ENCODE peak calls at places on chromosomes 2 and 18, in five cellular contexts. One of them, this sample, is unnamed.

GRCh38 chr2:12819098-12819465 is 102.3 kb downstream of the TRIB2 start:
- DNase-seq in adrenal gland: peak; percentile 93
- DNase-seq in PC-3: peak; percentile 91
- DNase-seq in kidney epithelial cell: peak; percentile 80
- DNase-seq in brain microvascular endothelial cell: peak; percentile 99
- DNase-seq in this sample: peak; percentile 97

GRCh38 chr2:24164416-24164973 is 10.4 kb upstream of the FAM228A start:
- DNase-seq in adrenal gland: peak; percentile 25
- DNase-seq in PC-3: peak; percentile 30
- DNase-seq in kidney epithelial cell: no peak
- DNase-seq in brain microvascular endothelial cell: peak; percentile 1
- DNase-seq in this sample: no peak

GRCh38 chr2:217714268-217714643 is 288.5 kb downstream of the TNS1 start:
- DNase-seq in adrenal gland: peak; percentile 79
- DNase-seq in PC-3: peak; percentile 36
- DNase-seq in kidney epithelial cell: no peak
- DNase-seq in brain microvascular endothelial cell: peak; percentile 32
- DNase-seq in this sample: no peak

GRCh38 chr2:179031731-179032408 is 18.1 kb downstream of the CCDC141 start:
- DNase-seq in adrenal gland: no peak
- DNase-seq in PC-3: peak; percentile 20
- DNase-seq in kidney epithelial cell: no peak
- DNase-seq in brain microvascular endothelial cell: peak; percentile 22
- DNase-seq in this sample: peak; percentile 84

GRCh38 chr2:46268196-46268595 is 29.0 kb upstream of the EPAS1 start:
- DNase-seq in adrenal gland: no peak
- DNase-seq in PC-3: no peak
- DNase-seq in kidney epithelial cell: no peak
- DNase-seq in brain microvascular endothelial cell: no peak
- DNase-seq in this sample: no peak

GRCh38 chr2:239400000-239400831 is 604 bp downstream of the HDAC4 start:
- DNase-seq in adrenal gland: no peak
- DNase-seq in PC-3: peak; percentile 23
- DNase-seq in kidney epithelial cell: no peak
- DNase-seq in brain microvascular endothelial cell: no peak
- DNase-seq in this sample: no peak

GRCh38 chr2:38113999-38114708 is 38.2 kb upstream of the CYP1B1 start:
- DNase-seq in adrenal gland: peak; percentile 45
- DNase-seq in PC-3: no peak
- DNase-seq in kidney epithelial cell: no peak
- DNase-seq in brain microvascular endothelial cell: peak; percentile 59
- DNase-seq in this sample: no peak

GRCh38 chr2:240556553-240557100 is 1.2 kb downstream of the ANKMY1 start:
- DNase-seq in adrenal gland: peak; percentile 37
- DNase-seq in PC-3: peak; percentile 36
- DNase-seq in kidney epithelial cell: no peak
- DNase-seq in brain microvascular endothelial cell: peak; percentile 49
- DNase-seq in this sample: no peak

GRCh38 chr2:35099345-35099744 is 1256.2 kb upstream of the CRIM1 start:
- DNase-seq in adrenal gland: no peak
- DNase-seq in PC-3: no peak
- DNase-seq in kidney epithelial cell: no peak
- DNase-seq in brain microvascular endothelial cell: no peak
- DNase-seq in this sample: no peak

GRCh38 chr2:164535280-164536025 is 85.8 kb downstream of the GRB14 start:
- DNase-seq in adrenal gland: no peak
- DNase-seq in PC-3: peak; percentile 37
- DNase-seq in kidney epithelial cell: no peak
- DNase-seq in brain microvascular endothelial cell: no peak
- DNase-seq in this sample: no peak

GRCh38 chr2:156437272-156437671 is 1.1 kb downstream of the GPD2 start:
- DNase-seq in adrenal gland: peak; percentile 36
- DNase-seq in PC-3: no peak
- DNase-seq in kidney epithelial cell: no peak
- DNase-seq in brain microvascular endothelial cell: no peak
- DNase-seq in this sample: no peak

GRCh38 chr2:38887902-38888554 is 1.6 kb upstream of the ARHGEF33 start:
- DNase-seq in adrenal gland: no peak
- DNase-seq in PC-3: no peak
- DNase-seq in kidney epithelial cell: no peak
- DNase-seq in brain microvascular endothelial cell: no peak
- DNase-seq in this sample: no peak

GRCh38 chr2:209629622-209630021 is 142.0 kb upstream of the UNC80 start:
- DNase-seq in adrenal gland: no peak
- DNase-seq in PC-3: no peak
- DNase-seq in kidney epithelial cell: peak; percentile 69
- DNase-seq in brain microvascular endothelial cell: peak; percentile 60
- DNase-seq in this sample: peak; percentile 26

GRCh38 chr2:172865422-172865821 is 129.8 kb downstream of the RAPGEF4 start:
- DNase-seq in adrenal gland: no peak
- DNase-seq in PC-3: peak; percentile 39
- DNase-seq in kidney epithelial cell: no peak
- DNase-seq in brain microvascular endothelial cell: no peak
- DNase-seq in this sample: no peak
- TF ChIP-seq CTCF in adrenal gland: no peak
- TF ChIP-seq CTCF in PC-3: peak; percentile 64
- TF ChIP-seq CTCF in kidney epithelial cell: no peak
- TF ChIP-seq CTCF in brain microvascular endothelial cell: peak; percentile 63
- TF ChIP-seq CTCF in this sample: peak; percentile 30

DNA sequence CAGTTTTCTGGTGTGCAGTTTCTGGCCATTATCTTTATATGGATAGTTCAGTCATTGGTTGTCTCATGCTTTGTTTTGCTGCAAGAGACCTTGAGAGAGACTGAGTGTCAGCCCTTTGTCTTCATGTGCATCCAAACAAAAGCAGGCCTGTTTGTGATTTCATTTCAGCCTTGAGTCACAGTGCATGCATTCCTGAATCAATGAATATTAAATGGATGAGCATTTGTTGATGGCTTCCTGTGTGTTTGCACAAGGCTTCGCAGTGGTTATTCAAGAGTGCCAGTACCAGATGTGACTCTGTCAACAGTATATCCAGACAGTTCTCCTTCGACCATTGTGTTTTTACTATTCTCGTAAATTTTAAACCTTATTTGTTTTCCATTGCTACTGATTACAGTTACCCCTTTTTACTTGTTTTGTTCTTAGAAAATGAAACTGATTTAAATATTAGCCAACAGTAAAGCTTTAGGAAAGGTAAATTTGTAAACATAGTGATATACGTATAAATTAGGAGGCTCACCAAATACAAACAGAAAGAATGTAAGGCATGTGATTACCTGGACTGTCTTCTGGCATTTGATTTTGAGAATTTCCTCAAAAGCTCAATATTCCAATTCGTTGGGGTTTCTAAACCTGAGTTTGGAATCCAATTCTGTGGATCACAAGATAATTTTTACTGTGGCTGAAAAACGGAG is 319.8 kb downstream of the CTNNA2 start:
- DNase-seq in adrenal gland: no peak
- DNase-seq in PC-3: no peak
- DNase-seq in kidney epithelial cell: no peak
- DNase-seq in brain microvascular endothelial cell: no peak
- DNase-seq in this sample: no peak
- H3K4me3 ChIP-seq in adrenal gland: no peak overlapping the region
- H3K4me3 ChIP-seq in PC-3: no peak overlapping the region
- H3K4me3 ChIP-seq in kidney epithelial cell: no peak overlapping the region
- H3K4me3 ChIP-seq in brain microvascular endothelial cell: no peak overlapping the region
- H3K4me3 ChIP-seq in this sample: no peak overlapping the region

DNA sequence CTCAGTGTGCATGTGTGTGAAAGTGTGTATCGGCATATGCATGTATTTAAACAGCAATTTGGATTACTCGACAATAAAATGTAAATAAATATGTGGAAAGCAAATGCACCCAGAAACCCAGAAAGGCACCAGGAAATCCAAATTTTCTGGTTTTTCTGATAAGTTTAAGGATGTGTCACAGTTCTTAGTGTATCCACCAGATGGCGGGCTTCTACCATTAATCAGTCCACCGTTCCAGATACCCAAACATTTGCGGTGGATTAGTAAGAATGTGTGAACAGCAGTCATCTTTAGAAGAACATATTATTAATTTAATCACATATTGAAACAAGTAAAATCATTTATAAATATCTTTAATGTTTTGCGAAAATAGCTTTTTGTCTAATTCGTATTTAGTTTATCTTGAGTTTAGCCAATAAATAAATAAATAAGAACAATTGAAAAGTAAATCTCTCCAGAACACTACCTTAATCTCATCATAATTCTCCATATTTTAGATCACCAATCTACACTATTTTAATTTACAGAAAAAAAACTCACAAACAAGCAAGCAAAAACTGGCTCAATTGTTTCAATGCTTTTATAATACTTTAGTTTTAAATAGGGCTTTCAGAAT is 298.9 kb downstream of the DSEL start:
- DNase-seq in adrenal gland: peak; percentile 75
- DNase-seq in PC-3: peak; percentile 73
- DNase-seq in kidney epithelial cell: peak; percentile 9
- DNase-seq in brain microvascular endothelial cell: peak; percentile 65
- DNase-seq in this sample: peak; percentile 10
- H3K27me3 ChIP-seq in adrenal gland: no peaks in the 10 kb centered on the region
- H3K27me3 ChIP-seq in PC-3: no peaks in the 10 kb centered on the region
- H3K27me3 ChIP-seq in kidney epithelial cell: no peaks in the 10 kb centered on the region
- H3K27me3 ChIP-seq in brain microvascular endothelial cell: no peaks in the 10 kb centered on the region
- H3K27me3 ChIP-seq in this sample: no peaks in the 10 kb centered on the region

GRCh38 chr2:100317634-100318033 is 4.7 kb downstream of the LONRF2 start:
- DNase-seq in adrenal gland: no peak
- DNase-seq in PC-3: peak; percentile 10
- DNase-seq in kidney epithelial cell: no peak
- DNase-seq in brain microvascular endothelial cell: no peak
- DNase-seq in this sample: no peak
- TF ChIP-seq CTCF in adrenal gland: no peak
- TF ChIP-seq CTCF in PC-3: no peak
- TF ChIP-seq CTCF in kidney epithelial cell: no peak
- TF ChIP-seq CTCF in brain microvascular endothelial cell: no peak
- TF ChIP-seq CTCF in this sample: no peak

DNA sequence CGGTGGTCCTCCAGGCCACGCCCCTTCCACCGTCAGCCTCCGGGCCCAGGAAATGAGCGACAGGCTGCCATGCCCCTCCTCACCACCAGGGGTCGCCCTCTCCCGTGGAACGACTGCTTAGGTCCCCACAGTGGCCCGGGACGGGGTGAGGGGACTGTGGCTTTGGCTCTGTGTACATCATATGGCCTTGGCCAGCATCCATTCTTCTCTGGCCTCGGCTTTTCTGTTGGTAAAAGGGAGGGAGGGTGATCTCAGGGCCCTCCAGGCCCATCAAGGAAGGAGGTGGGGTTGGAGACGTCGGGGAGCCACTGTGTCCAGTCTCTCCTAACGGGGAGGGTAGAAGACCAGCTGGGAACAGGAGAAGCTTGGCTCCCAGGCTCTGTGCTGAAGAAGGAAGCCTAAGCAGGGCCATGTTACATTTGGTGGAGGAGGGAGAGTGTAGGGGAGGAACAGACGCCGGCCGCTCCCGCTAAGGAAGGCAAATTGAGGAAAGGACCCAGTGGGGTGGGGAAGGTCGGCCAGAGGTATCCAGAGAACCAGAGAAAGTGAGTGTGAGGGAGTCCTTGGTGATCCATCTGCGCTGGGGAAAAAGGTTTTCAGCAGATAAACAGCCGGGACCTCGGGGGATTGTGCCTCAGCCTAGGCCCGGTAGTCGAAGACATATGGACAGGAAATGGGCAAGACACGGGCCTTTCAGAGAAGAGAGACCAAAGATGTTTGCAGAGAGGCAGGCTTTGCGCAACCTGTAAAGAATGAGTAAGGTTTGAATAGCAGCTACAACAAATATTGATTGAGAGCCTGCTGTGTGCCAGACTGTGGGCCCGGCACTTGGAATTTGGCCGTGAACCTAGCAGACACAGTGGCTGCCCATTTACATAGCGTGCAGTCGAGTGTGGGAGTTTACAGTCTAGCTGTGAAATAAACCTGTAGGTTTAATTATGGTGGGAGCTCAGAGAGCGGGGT is 2.5 kb downstream of the SH2D6 start:
- DNase-seq in adrenal gland: peak; percentile 96
- DNase-seq in PC-3: peak; percentile 95
- DNase-seq in kidney epithelial cell: no peak
- DNase-seq in brain microvascular endothelial cell: peak; percentile 70
- DNase-seq in this sample: no peak
- H3K4me3 ChIP-seq in adrenal gland: no peak overlapping the region
- H3K4me3 ChIP-seq in PC-3: peak overlapping the region; percentile 49
- H3K4me3 ChIP-seq in kidney epithelial cell: no peak overlapping the region
- H3K4me3 ChIP-seq in brain microvascular endothelial cell: no peak overlapping the region
- H3K4me3 ChIP-seq in this sample: no peak overlapping the region

DNA sequence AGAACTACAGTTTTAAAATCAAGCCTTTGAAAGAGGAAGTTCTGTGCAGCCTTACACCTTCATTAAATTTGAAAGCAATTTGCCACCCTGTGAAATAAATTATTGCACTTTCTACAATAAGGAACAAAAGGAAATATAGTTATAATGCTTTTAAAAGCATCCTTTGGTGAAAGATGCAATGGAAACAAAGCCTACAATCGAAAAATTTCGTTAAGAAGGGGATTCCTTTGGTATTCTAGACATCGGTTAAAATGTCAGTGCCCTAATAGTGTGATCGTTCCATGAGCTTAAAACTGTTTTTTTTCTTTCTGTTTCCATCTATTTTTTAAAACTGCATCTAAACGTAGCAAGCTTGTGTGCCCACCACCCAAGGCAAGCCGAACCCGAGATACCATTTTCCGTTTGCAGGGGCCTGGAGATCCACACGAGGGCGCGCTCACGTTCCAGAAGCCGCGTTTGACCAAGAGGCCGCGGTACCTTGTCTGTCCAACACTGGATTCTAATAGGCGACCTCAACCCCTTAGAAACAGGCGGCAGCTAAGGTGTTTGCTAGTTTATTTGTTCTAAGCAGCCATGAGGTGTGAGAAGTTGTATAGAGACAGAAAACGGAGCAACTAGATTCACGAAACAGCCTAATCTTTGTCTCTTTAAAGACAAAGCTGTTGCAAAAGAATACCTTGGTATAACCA is 4.0 kb downstream of the HOXD11 start:
- DNase-seq in adrenal gland: peak; percentile 64
- DNase-seq in PC-3: peak; percentile 65
- DNase-seq in kidney epithelial cell: no peak
- DNase-seq in brain microvascular endothelial cell: no peak
- DNase-seq in this sample: no peak
- H3K27me3 ChIP-seq in adrenal gland: peaks cover 98% of the 10 kb centered on the region
- H3K27me3 ChIP-seq in PC-3: peaks cover 38% of the 10 kb centered on the region
- H3K27me3 ChIP-seq in kidney epithelial cell: peaks cover 3% of the 10 kb centered on the region
- H3K27me3 ChIP-seq in brain microvascular endothelial cell: peaks cover 91% of the 10 kb centered on the region
- H3K27me3 ChIP-seq in this sample: peaks cover 2% of the 10 kb centered on the region

GRCh38 chr18:13629841-13630747 is 96.3 kb downstream of the FAM210A start:
- DNase-seq in adrenal gland: peak; percentile 60
- DNase-seq in PC-3: peak; percentile 74
- DNase-seq in kidney epithelial cell: no peak
- DNase-seq in brain microvascular endothelial cell: peak; percentile 62
- DNase-seq in this sample: no peak
- TF ChIP-seq CTCF in adrenal gland: peak; percentile 59
- TF ChIP-seq CTCF in PC-3: peak; percentile 88
- TF ChIP-seq CTCF in kidney epithelial cell: peak; percentile 76
- TF ChIP-seq CTCF in brain microvascular endothelial cell: peak; percentile 85
- TF ChIP-seq CTCF in this sample: peak; percentile 68